ENCODE peak calls at places on chromosome 1, in seven cellular contexts. N, V, B, E, W, Y and S are unnamed samples.

GRCh38 chr1:40362699-40363098 is 10.8 kb upstream of the SMAP2 start:
- DNase-seq in N (no peak), V (no peak), B (no peak), E (no peak), W (peak; percentile 36), Y (no peak), S (no peak)

GRCh38 chr1:186985889-186986491 is 157.2 kb downstream of the PLA2G4A start:
- DNase-seq in N (no peak), V (no peak), B (no peak), E (peak; percentile 33), W (peak; percentile 53), Y (no peak), S (peak; percentile 31)

GRCh38 chr1:209809601-209810000 is 3.7 kb upstream of the IRF6 start:
- DNase-seq in N (no peak), V (no peak), B (no peak), E (no peak), W (no peak), Y (no peak), S (no peak)

GRCh38 chr1:51320967-51321923 is 9.1 kb downstream of the TTC39A start:
- DNase-seq in N (peak; percentile 37), V (no peak), B (no peak), E (no peak), W (no peak), Y (no peak), S (no peak)

GRCh38 chr1:5847013-5847654 is 145.1 kb downstream of the NPHP4 start:
- DNase-seq in N (no peak), V (no peak), B (no peak), E (no peak), W (peak; percentile 7), Y (no peak), S (no peak)

GRCh38 chr1:63327417-63328139 is 5.2 kb downstream of the FOXD3 start:
- DNase-seq in N (peak; percentile 76), V (no peak), B (peak; percentile 49), E (peak; percentile 68), W (peak; percentile 52), Y (peak; percentile 50), S (no peak)

GRCh38 chr1:121566346-121566745 is 381.6 kb downstream of the SRGAP2C start:
- DNase-seq in N (no peak), V (no peak), B (peak; percentile 17), E (no peak), W (no peak), Y (peak; percentile 17), S (no peak)

GRCh38 chr1:40386311-40386778 is 12.8 kb downstream of the SMAP2 start:
- DNase-seq in N (no peak), V (no peak), B (no peak), E (no peak), W (no peak), Y (no peak), S (no peak)

GRCh38 chr1:174296309-174296708 is 137.0 kb downstream of the RABGAP1L start:
- DNase-seq in N (no peak), V (no peak), B (no peak), E (no peak), W (no peak), Y (no peak), S (no peak)

GRCh38 chr1:219812491-219813221 is 115.7 kb downstream of the SLC30A10 start:
- DNase-seq in N (no peak), V (peak; percentile 53), B (peak; percentile 18), E (peak; percentile 81), W (peak; percentile 69), Y (no peak), S (no peak)

GRCh38 chr1:73778511-73778910 is 419.5 kb downstream of the LRRIQ3 start:
- DNase-seq in N (no peak), V (no peak), B (no peak), E (no peak), W (no peak), Y (no peak), S (no peak)

GRCh38 chr1:73783367-73783766 is 414.6 kb downstream of the LRRIQ3 start:
- DNase-seq in N (no peak), V (no peak), B (no peak), E (no peak), W (no peak), Y (no peak), S (no peak)

GRCh38 chr1:73781257-73781656 is 416.7 kb downstream of the LRRIQ3 start:
- DNase-seq in N (no peak), V (no peak), B (no peak), E (no peak), W (no peak), Y (no peak), S (no peak)

DNA sequence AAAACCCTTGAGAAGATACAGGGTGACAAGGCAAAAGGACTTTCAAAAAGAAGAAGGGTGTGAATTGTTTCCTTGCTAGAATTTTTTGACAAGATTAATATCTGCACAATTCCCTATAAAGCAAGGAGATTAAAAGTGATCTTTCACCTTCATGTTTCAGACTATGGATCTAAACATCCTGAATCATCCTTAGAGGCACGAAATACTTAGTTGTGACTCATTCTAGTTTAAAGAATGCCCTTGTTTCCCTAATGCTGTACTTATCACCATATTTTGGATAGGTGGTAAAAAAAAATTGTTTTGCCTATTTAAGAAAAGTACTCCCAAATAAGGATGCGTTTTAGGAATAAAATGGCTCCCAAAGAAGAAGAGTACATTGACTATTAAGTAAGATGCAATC is 415.1 kb downstream of the LRRIQ3 start:
- DNase-seq in N (no peak), V (no peak), B (no peak), E (no peak), W (no peak), Y (no peak), S (no peak)
- H3K4me3 ChIP-seq in N (no peak overlapping the region), V (no peak overlapping the region), B (no peak overlapping the region), E (no peak overlapping the region), W (no peak overlapping the region), Y (no peak overlapping the region), S (no peak overlapping the region)

GRCh38 chr1:153750026-153750995 is 22.5 kb downstream of the INTS3 start:
- DNase-seq in N (no peak), V (no peak), B (no peak), E (no peak), W (no peak), Y (no peak), S (no peak)

GRCh38 chr1:153754266-153754665 is 20.9 kb upstream of the SLC27A3 start:
- DNase-seq in N (no peak), V (no peak), B (no peak), E (no peak), W (no peak), Y (no peak), S (no peak)

GRCh38 chr1:153752561-153753195 is 22.5 kb upstream of the SLC27A3 start:
- DNase-seq in N (no peak), V (no peak), B (peak; percentile 64), E (no peak), W (peak; percentile 66), Y (peak; percentile 53), S (no peak)

GRCh38 chr1:153749408-153750005 is 21.7 kb downstream of the INTS3 start:
- DNase-seq in N (peak; percentile 84), V (peak; percentile 81), B (peak; percentile 84), E (peak; percentile 92), W (peak; percentile 75), Y (peak; percentile 86), S (peak; percentile 78)

DNA sequence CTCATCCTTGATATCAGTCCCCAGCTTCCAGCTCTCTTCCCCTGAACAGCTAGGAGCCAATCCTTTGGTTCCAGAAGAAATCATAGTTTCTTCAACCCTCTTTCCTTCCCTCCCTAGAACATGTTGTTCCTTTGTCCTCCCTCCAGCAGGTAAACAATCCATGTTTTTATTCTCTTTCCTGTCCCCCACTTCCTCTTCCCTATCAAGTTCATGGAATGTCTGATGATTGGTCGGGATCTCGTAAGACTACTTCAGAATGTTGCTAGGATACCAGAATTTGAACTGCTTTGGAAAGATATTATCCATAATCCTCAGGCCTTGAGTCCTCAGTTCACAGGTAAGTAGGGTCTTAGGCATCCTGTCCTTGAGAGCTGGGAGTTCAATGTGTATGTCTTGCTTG is 23.1 kb upstream of the SLC27A3 start:
- DNase-seq in N (no peak), V (no peak), B (no peak), E (no peak), W (no peak), Y (no peak), S (no peak)
- H3K27ac ChIP-seq in N (no peak overlapping the region), V (no peak overlapping the region), B (peak overlapping the region; percentile 6), E (no peak overlapping the region), W (peak overlapping the region; percentile 29), Y (peak overlapping the region; percentile 32), S (no peak overlapping the region)

GRCh38 chr1:2044510-2045319 is 5.5 kb upstream of the PRKCZ start:
- DNase-seq in N (peak; percentile 87), V (peak; percentile 45), B (peak; percentile 72), E (peak; percentile 53), W (peak; percentile 16), Y (peak; percentile 79), S (peak; percentile 73)
- H3K4me3 ChIP-seq in N (peak overlapping the region; percentile 55), V (peak overlapping the region; percentile 22), B (no peak overlapping the region), E (peak overlapping the region; percentile 29), W (no peak overlapping the region), Y (peak overlapping the region; percentile 45), S (peak overlapping the region; percentile 35)

GRCh38 chr1:177979272-177979671 is 9.4 kb upstream of the SEC16B start:
- DNase-seq in N (no peak), V (no peak), B (no peak), E (no peak), W (no peak), Y (no peak), S (no peak)

GRCh38 chr1:177984761-177985160 is 14.9 kb upstream of the SEC16B start:
- DNase-seq in N (no peak), V (no peak), B (no peak), E (no peak), W (no peak), Y (no peak), S (no peak)

GRCh38 chr1:177983087-177983823 is 13.4 kb upstream of the SEC16B start:
- DNase-seq in N (no peak), V (no peak), B (no peak), E (no peak), W (no peak), Y (no peak), S (no peak)

GRCh38 chr1:177981186-177981585 is 11.3 kb upstream of the SEC16B start:
- DNase-seq in N (no peak), V (no peak), B (no peak), E (no peak), W (no peak), Y (no peak), S (no peak)

DNA sequence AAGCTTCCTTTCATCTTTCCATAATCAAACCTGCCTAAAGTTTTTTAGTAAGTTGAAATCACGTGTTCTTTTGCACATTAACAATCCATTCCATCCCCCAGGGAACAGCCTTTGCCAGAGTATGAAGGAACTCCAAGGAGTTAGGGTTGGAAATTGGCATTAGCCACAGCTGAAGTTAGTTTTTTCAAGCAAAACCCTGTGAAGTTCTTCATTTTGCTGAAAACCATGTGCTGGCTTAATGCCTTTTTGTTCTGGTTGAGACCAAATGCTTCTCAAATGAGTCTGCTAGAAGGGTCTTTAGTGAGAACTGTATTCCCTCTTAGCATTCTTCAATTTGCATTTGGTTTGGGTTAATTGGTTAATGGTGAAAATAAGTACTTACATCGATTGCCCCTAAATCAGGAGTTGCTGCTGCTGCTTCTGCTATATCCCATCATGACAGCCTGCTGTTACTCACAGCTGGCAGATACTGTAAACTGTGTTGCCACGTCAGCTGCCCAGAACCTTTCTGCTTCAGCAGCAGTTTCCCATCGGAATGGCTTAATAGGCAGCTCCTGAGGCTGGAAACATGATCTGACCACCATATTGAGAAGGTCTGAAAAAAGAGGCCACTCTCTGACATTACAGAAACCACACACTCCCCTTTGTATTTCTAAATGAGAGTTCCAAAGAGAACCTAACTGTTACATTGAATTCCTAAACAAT is 14.1 kb upstream of the SEC16B start:
- DNase-seq in N (no peak), V (peak; percentile 54), B (peak; percentile 59), E (no peak), W (peak; percentile 93), Y (peak; percentile 44), S (no peak)
- H3K27ac ChIP-seq in N (no peak overlapping the region), V (peak overlapping the region; percentile 4), B (no peak overlapping the region), E (no peak overlapping the region), W (peak overlapping the region; percentile 13), Y (peak overlapping the region; percentile 11), S (no peak overlapping the region)